ENCODE peak calls at places on chromosomes 2 and 18, in seven cellular contexts. One of them, this sample, is unnamed.

GRCh38 chr2:189580267-189580661 is 322 bp downstream of the SLC40A1 start:
- DNase-seq in MCF 10A: no peak
- DNase-seq in cardiac muscle cell: peak
- DNase-seq in iPS-NIHi11: peak
- DNase-seq in aorta: peak
- DNase-seq in stimulated activated CD4-positive, alpha-beta T cell treated with anti-CD3 and anti-CD28 coated beads, Interleukin-15, amount 100 ng/mL, for 24 hours: peak
- DNase-seq in DMS153: no peak
- DNase-seq in this sample: no peak

GRCh38 chr2:144522741-144523605 is 3.1 kb upstream of the ZEB2 start:
- DNase-seq in MCF 10A: no peak
- DNase-seq in cardiac muscle cell: no peak
- DNase-seq in iPS-NIHi11: peak
- DNase-seq in aorta: peak
- DNase-seq in stimulated activated CD4-positive, alpha-beta T cell treated with anti-CD3 and anti-CD28 coated beads, Interleukin-15, amount 100 ng/mL, for 24 hours: no peak
- DNase-seq in DMS153: no peak
- DNase-seq in this sample: no peak

GRCh38 chr18:44090453-44090852 is 590.2 kb upstream of the SETBP1 start:
- DNase-seq in MCF 10A: no peak
- DNase-seq in cardiac muscle cell: no peak
- DNase-seq in iPS-NIHi11: no peak
- DNase-seq in aorta: no peak
- DNase-seq in stimulated activated CD4-positive, alpha-beta T cell treated with anti-CD3 and anti-CD28 coated beads, Interleukin-15, amount 100 ng/mL, for 24 hours: no peak
- DNase-seq in DMS153: no peak
- DNase-seq in this sample: no peak

GRCh38 chr2:111226797-111227700 is 106.3 kb downstream of the BCL2L11 start:
- DNase-seq in MCF 10A: peak
- DNase-seq in cardiac muscle cell: peak
- DNase-seq in iPS-NIHi11: no peak
- DNase-seq in aorta: no peak
- DNase-seq in stimulated activated CD4-positive, alpha-beta T cell treated with anti-CD3 and anti-CD28 coated beads, Interleukin-15, amount 100 ng/mL, for 24 hours: no peak
- DNase-seq in DMS153: no peak
- DNase-seq in this sample: no peak

GRCh38 chr18:44840053-44840826 is 159.6 kb downstream of the SETBP1 start:
- DNase-seq in MCF 10A: peak
- DNase-seq in cardiac muscle cell: peak
- DNase-seq in iPS-NIHi11: no peak
- DNase-seq in aorta: no peak
- DNase-seq in stimulated activated CD4-positive, alpha-beta T cell treated with anti-CD3 and anti-CD28 coated beads, Interleukin-15, amount 100 ng/mL, for 24 hours: no peak
- DNase-seq in DMS153: peak
- DNase-seq in this sample: no peak

GRCh38 chr2:68391099-68391498 is 26.0 kb downstream of the PLEK start:
- DNase-seq in MCF 10A: peak
- DNase-seq in cardiac muscle cell: no peak
- DNase-seq in iPS-NIHi11: no peak
- DNase-seq in aorta: no peak
- DNase-seq in stimulated activated CD4-positive, alpha-beta T cell treated with anti-CD3 and anti-CD28 coated beads, Interleukin-15, amount 100 ng/mL, for 24 hours: no peak
- DNase-seq in DMS153: no peak
- DNase-seq in this sample: no peak

GRCh38 chr2:136135924-136136906 is 18.3 kb upstream of the CXCR4 start:
- DNase-seq in MCF 10A: peak
- DNase-seq in cardiac muscle cell: peak
- DNase-seq in iPS-NIHi11: no peak
- DNase-seq in aorta: no peak
- DNase-seq in stimulated activated CD4-positive, alpha-beta T cell treated with anti-CD3 and anti-CD28 coated beads, Interleukin-15, amount 100 ng/mL, for 24 hours: peak
- DNase-seq in DMS153: no peak
- DNase-seq in this sample: no peak

GRCh38 chr18:12291690-12292089 is 16.4 kb upstream of the TUBB6 start:
- DNase-seq in MCF 10A: no peak
- DNase-seq in cardiac muscle cell: no peak
- DNase-seq in iPS-NIHi11: no peak
- DNase-seq in aorta: no peak
- DNase-seq in stimulated activated CD4-positive, alpha-beta T cell treated with anti-CD3 and anti-CD28 coated beads, Interleukin-15, amount 100 ng/mL, for 24 hours: no peak
- DNase-seq in DMS153: no peak
- DNase-seq in this sample: no peak

GRCh38 chr2:69674301-69674640 is 30.7 kb upstream of the AAK1 start:
- DNase-seq in MCF 10A: no peak
- DNase-seq in cardiac muscle cell: no peak
- DNase-seq in iPS-NIHi11: no peak
- DNase-seq in aorta: no peak
- DNase-seq in stimulated activated CD4-positive, alpha-beta T cell treated with anti-CD3 and anti-CD28 coated beads, Interleukin-15, amount 100 ng/mL, for 24 hours: no peak
- DNase-seq in DMS153: no peak
- DNase-seq in this sample: no peak

GRCh38 chr2:52613064-52613463 is 1154.5 kb upstream of the CHAC2 start:
- DNase-seq in MCF 10A: no peak
- DNase-seq in cardiac muscle cell: no peak
- DNase-seq in iPS-NIHi11: peak
- DNase-seq in aorta: no peak
- DNase-seq in stimulated activated CD4-positive, alpha-beta T cell treated with anti-CD3 and anti-CD28 coated beads, Interleukin-15, amount 100 ng/mL, for 24 hours: no peak
- DNase-seq in DMS153: no peak
- DNase-seq in this sample: no peak

GRCh38 chr18:24086082-24086481 is 52.8 kb upstream of the CABYR start:
- DNase-seq in MCF 10A: no peak
- DNase-seq in cardiac muscle cell: no peak
- DNase-seq in iPS-NIHi11: no peak
- DNase-seq in aorta: no peak
- DNase-seq in stimulated activated CD4-positive, alpha-beta T cell treated with anti-CD3 and anti-CD28 coated beads, Interleukin-15, amount 100 ng/mL, for 24 hours: no peak
- DNase-seq in DMS153: peak
- DNase-seq in this sample: no peak

GRCh38 chr18:2846638-2847340 is at the start of gene EMILIN2:
- DNase-seq in MCF 10A: no peak
- DNase-seq in cardiac muscle cell: peak
- DNase-seq in iPS-NIHi11: peak
- DNase-seq in aorta: peak
- DNase-seq in stimulated activated CD4-positive, alpha-beta T cell treated with anti-CD3 and anti-CD28 coated beads, Interleukin-15, amount 100 ng/mL, for 24 hours: peak
- DNase-seq in DMS153: no peak
- DNase-seq in this sample: no peak

GRCh38 chr2:216619411-216620393 is 13.5 kb upstream of the IGFBP2 start:
- DNase-seq in MCF 10A: peak
- DNase-seq in cardiac muscle cell: peak
- DNase-seq in iPS-NIHi11: no peak
- DNase-seq in aorta: no peak
- DNase-seq in stimulated activated CD4-positive, alpha-beta T cell treated with anti-CD3 and anti-CD28 coated beads, Interleukin-15, amount 100 ng/mL, for 24 hours: no peak
- DNase-seq in DMS153: peak
- DNase-seq in this sample: no peak

GRCh38 chr2:137888845-137889244 is 75.4 kb upstream of the HNMT start:
- DNase-seq in MCF 10A: peak
- DNase-seq in cardiac muscle cell: peak
- DNase-seq in iPS-NIHi11: peak
- DNase-seq in aorta: no peak
- DNase-seq in stimulated activated CD4-positive, alpha-beta T cell treated with anti-CD3 and anti-CD28 coated beads, Interleukin-15, amount 100 ng/mL, for 24 hours: peak
- DNase-seq in DMS153: peak
- DNase-seq in this sample: peak

GRCh38 chr2:219870023-219870422 is 242.6 kb downstream of the SLC4A3 start:
- DNase-seq in MCF 10A: peak
- DNase-seq in cardiac muscle cell: no peak
- DNase-seq in iPS-NIHi11: no peak
- DNase-seq in aorta: no peak
- DNase-seq in stimulated activated CD4-positive, alpha-beta T cell treated with anti-CD3 and anti-CD28 coated beads, Interleukin-15, amount 100 ng/mL, for 24 hours: no peak
- DNase-seq in DMS153: no peak
- DNase-seq in this sample: no peak

GRCh38 chr18:41993151-41993550 is 38.1 kb downstream of the PIK3C3 start:
- DNase-seq in MCF 10A: peak
- DNase-seq in cardiac muscle cell: peak
- DNase-seq in iPS-NIHi11: no peak
- DNase-seq in aorta: no peak
- DNase-seq in stimulated activated CD4-positive, alpha-beta T cell treated with anti-CD3 and anti-CD28 coated beads, Interleukin-15, amount 100 ng/mL, for 24 hours: no peak
- DNase-seq in DMS153: no peak
- DNase-seq in this sample: no peak

GRCh38 chr2:197191177-197191947 is 119.2 kb downstream of the ANKRD44 start:
- DNase-seq in MCF 10A: peak
- DNase-seq in cardiac muscle cell: peak
- DNase-seq in iPS-NIHi11: peak
- DNase-seq in aorta: no peak
- DNase-seq in stimulated activated CD4-positive, alpha-beta T cell treated with anti-CD3 and anti-CD28 coated beads, Interleukin-15, amount 100 ng/mL, for 24 hours: no peak
- DNase-seq in DMS153: peak
- DNase-seq in this sample: peak

GRCh38 chr18:2932247-2933181 is 80.4 kb downstream of the LPIN2 start:
- DNase-seq in MCF 10A: peak
- DNase-seq in cardiac muscle cell: peak
- DNase-seq in iPS-NIHi11: peak
- DNase-seq in aorta: no peak
- DNase-seq in stimulated activated CD4-positive, alpha-beta T cell treated with anti-CD3 and anti-CD28 coated beads, Interleukin-15, amount 100 ng/mL, for 24 hours: peak
- DNase-seq in DMS153: no peak
- DNase-seq in this sample: peak

GRCh38 chr2:177783835-177784448 is 288.6 kb downstream of the PDE11A start:
- DNase-seq in MCF 10A: no peak
- DNase-seq in cardiac muscle cell: peak
- DNase-seq in iPS-NIHi11: no peak
- DNase-seq in aorta: no peak
- DNase-seq in stimulated activated CD4-positive, alpha-beta T cell treated with anti-CD3 and anti-CD28 coated beads, Interleukin-15, amount 100 ng/mL, for 24 hours: no peak
- DNase-seq in DMS153: no peak
- DNase-seq in this sample: no peak

GRCh38 chr2:169397697-169398096 is 35.4 kb upstream of the LRP2 start:
- DNase-seq in MCF 10A: peak
- DNase-seq in cardiac muscle cell: peak
- DNase-seq in iPS-NIHi11: no peak
- DNase-seq in aorta: no peak
- DNase-seq in stimulated activated CD4-positive, alpha-beta T cell treated with anti-CD3 and anti-CD28 coated beads, Interleukin-15, amount 100 ng/mL, for 24 hours: no peak
- DNase-seq in DMS153: no peak
- DNase-seq in this sample: peak

GRCh38 chr18:23401400-23402347 is 51.4 kb upstream of the RIOK3 start:
- DNase-seq in MCF 10A: peak
- DNase-seq in cardiac muscle cell: peak
- DNase-seq in iPS-NIHi11: peak
- DNase-seq in aorta: no peak
- DNase-seq in stimulated activated CD4-positive, alpha-beta T cell treated with anti-CD3 and anti-CD28 coated beads, Interleukin-15, amount 100 ng/mL, for 24 hours: no peak
- DNase-seq in DMS153: peak
- DNase-seq in this sample: no peak

GRCh38 chr2:212956665-212957064 is 194.7 kb downstream of the IKZF2 start:
- DNase-seq in MCF 10A: peak
- DNase-seq in cardiac muscle cell: no peak
- DNase-seq in iPS-NIHi11: peak
- DNase-seq in aorta: no peak
- DNase-seq in stimulated activated CD4-positive, alpha-beta T cell treated with anti-CD3 and anti-CD28 coated beads, Interleukin-15, amount 100 ng/mL, for 24 hours: no peak
- DNase-seq in DMS153: no peak
- DNase-seq in this sample: no peak

GRCh38 chr2:200300650-200301314 is 5.7 kb upstream of the SPATS2L start:
- DNase-seq in MCF 10A: peak
- DNase-seq in cardiac muscle cell: peak
- DNase-seq in iPS-NIHi11: no peak
- DNase-seq in aorta: no peak
- DNase-seq in stimulated activated CD4-positive, alpha-beta T cell treated with anti-CD3 and anti-CD28 coated beads, Interleukin-15, amount 100 ng/mL, for 24 hours: no peak
- DNase-seq in DMS153: no peak
- DNase-seq in this sample: peak

GRCh38 chr2:186422226-186422625 is 63.8 kb upstream of the ZC3H15 start:
- DNase-seq in MCF 10A: peak
- DNase-seq in cardiac muscle cell: peak
- DNase-seq in iPS-NIHi11: no peak
- DNase-seq in aorta: peak
- DNase-seq in stimulated activated CD4-positive, alpha-beta T cell treated with anti-CD3 and anti-CD28 coated beads, Interleukin-15, amount 100 ng/mL, for 24 hours: no peak
- DNase-seq in DMS153: no peak
- DNase-seq in this sample: no peak

GRCh38 chr2:11054783-11055751 is 100.2 kb upstream of the SLC66A3 start:
- DNase-seq in MCF 10A: no peak
- DNase-seq in cardiac muscle cell: no peak
- DNase-seq in iPS-NIHi11: no peak
- DNase-seq in aorta: no peak
- DNase-seq in stimulated activated CD4-positive, alpha-beta T cell treated with anti-CD3 and anti-CD28 coated beads, Interleukin-15, amount 100 ng/mL, for 24 hours: no peak
- DNase-seq in DMS153: no peak
- DNase-seq in this sample: no peak

GRCh38 chr2:216426938-216427337 is 14.7 kb downstream of the SMARCAL1 start:
- DNase-seq in MCF 10A: peak
- DNase-seq in cardiac muscle cell: peak
- DNase-seq in iPS-NIHi11: no peak
- DNase-seq in aorta: no peak
- DNase-seq in stimulated activated CD4-positive, alpha-beta T cell treated with anti-CD3 and anti-CD28 coated beads, Interleukin-15, amount 100 ng/mL, for 24 hours: no peak
- DNase-seq in DMS153: no peak
- DNase-seq in this sample: no peak

GRCh38 chr2:132910432-132910831 is 240.4 kb upstream of the LYPD1 start:
- DNase-seq in MCF 10A: no peak
- DNase-seq in cardiac muscle cell: no peak
- DNase-seq in iPS-NIHi11: no peak
- DNase-seq in aorta: no peak
- DNase-seq in stimulated activated CD4-positive, alpha-beta T cell treated with anti-CD3 and anti-CD28 coated beads, Interleukin-15, amount 100 ng/mL, for 24 hours: no peak
- DNase-seq in DMS153: no peak
- DNase-seq in this sample: no peak

GRCh38 chr2:14951569-14952285 is 319.2 kb downstream of the LRATD1 start:
- DNase-seq in MCF 10A: peak
- DNase-seq in cardiac muscle cell: no peak
- DNase-seq in iPS-NIHi11: no peak
- DNase-seq in aorta: no peak
- DNase-seq in stimulated activated CD4-positive, alpha-beta T cell treated with anti-CD3 and anti-CD28 coated beads, Interleukin-15, amount 100 ng/mL, for 24 hours: no peak
- DNase-seq in DMS153: no peak
- DNase-seq in this sample: no peak

GRCh38 chr2:23814963-23815362 is 112.0 kb downstream of the ATAD2B start:
- DNase-seq in MCF 10A: no peak
- DNase-seq in cardiac muscle cell: no peak
- DNase-seq in iPS-NIHi11: no peak
- DNase-seq in aorta: no peak
- DNase-seq in stimulated activated CD4-positive, alpha-beta T cell treated with anti-CD3 and anti-CD28 coated beads, Interleukin-15, amount 100 ng/mL, for 24 hours: no peak
- DNase-seq in DMS153: no peak
- DNase-seq in this sample: no peak

GRCh38 chr2:232210306-232210705 is 168.2 kb upstream of the ALPP start:
- DNase-seq in MCF 10A: no peak
- DNase-seq in cardiac muscle cell: no peak
- DNase-seq in iPS-NIHi11: no peak
- DNase-seq in aorta: no peak
- DNase-seq in stimulated activated CD4-positive, alpha-beta T cell treated with anti-CD3 and anti-CD28 coated beads, Interleukin-15, amount 100 ng/mL, for 24 hours: no peak
- DNase-seq in DMS153: no peak
- DNase-seq in this sample: no peak

GRCh38 chr18:76972838-76973237 is 150.5 kb downstream of the ZNF236 start:
- DNase-seq in MCF 10A: no peak
- DNase-seq in cardiac muscle cell: peak
- DNase-seq in iPS-NIHi11: no peak
- DNase-seq in aorta: no peak
- DNase-seq in stimulated activated CD4-positive, alpha-beta T cell treated with anti-CD3 and anti-CD28 coated beads, Interleukin-15, amount 100 ng/mL, for 24 hours: no peak
- DNase-seq in DMS153: no peak
- DNase-seq in this sample: no peak